ENCODE peak calls at places on chromosomes 3 and 15, in seven cellular contexts. E is HS-27A; M is Panc1; D is stomach; R is activated CD4-positive, alpha-beta T cell treated with anti-CD3 and anti-CD28 coated beads for 24 hours; U is H54; N is upper lobe of right lung. B is an unnamed sample.

GRCh38 chr15:93093765-93094164 is 4.8 kb upstream of the RGMA start:
- DNase-seq in E (no peak), N (no peak), U (no peak), M (no peak), D (no peak), R (no peak), B (no peak)

GRCh38 chr3:73893089-73893488 is 268.3 kb upstream of the PDZRN3 start:
- DNase-seq in R (no peak), D (no peak), N (no peak), M (no peak), U (no peak), E (no peak), B (no peak)

GRCh38 chr3:56823421-56823926 is 21.7 kb upstream of the ARHGEF3 start:
- DNase-seq in D (no peak), M (no peak), R (no peak), U (no peak), E (no peak), N (no peak), B (peak)

GRCh38 chr3:59243476-59243875 is 193.7 kb upstream of the CFAP20DC start:
- DNase-seq in D (no peak), E (no peak), N (no peak), M (no peak), U (no peak), R (no peak), B (no peak)

GRCh38 chr3:106423321-106424225 is 554.8 kb upstream of the CBLB start:
- DNase-seq in N (no peak), E (no peak), D (no peak), M (no peak), U (no peak), R (no peak), B (peak)

GRCh38 chr15:78822514-78822913 is 11.2 kb upstream of the ADAMTS7 start:
- DNase-seq in N (no peak), U (no peak), R (no peak), D (no peak), M (no peak), E (no peak), B (no peak)

GRCh38 chr3:131704084-131704483 is 201.3 kb upstream of the MRPL3 start:
- DNase-seq in U (no peak), E (no peak), R (no peak), M (no peak), D (no peak), N (no peak), B (no peak)

GRCh38 chr15:71440479-71441071 is 325.3 kb downstream of the THSD4 start:
- DNase-seq in M (peak), R (no peak), D (no peak), E (peak), N (no peak), U (no peak), B (peak)

GRCh38 chr15:57340673-57341259 is 35.5 kb upstream of the CGNL1 start:
- DNase-seq in E (no peak), U (peak), N (peak), R (peak), M (peak), D (peak), B (peak)

GRCh38 chr15:72994778-72995177 is 57.5 kb upstream of the NEO1 start:
- DNase-seq in D (peak), E (no peak), N (no peak), R (no peak), M (no peak), U (no peak), B (peak)

GRCh38 chr3:39099242-39099641 is 8.2 kb downstream of the GORASP1 start:
- DNase-seq in E (no peak), U (no peak), R (no peak), N (no peak), M (no peak), D (no peak), B (no peak)